ENCODE peak calls at places on chromosomes 5 and 9, in six cellular contexts. G is OCI-LY7, X is transverse colon, O is HFF-Myc, M is lower lobe of right lung, S is foreskin fibroblast. D is an unnamed sample.

GRCh38 chr9:86061972-86062739 is 37.2 kb downstream of the GOLM1 start:
- DNase-seq in O (no peak), G (no peak), M (no peak), X (peak), S (no peak), D (no peak)

GRCh38 chr9:70995511-70995910 is 125.9 kb downstream of the TRPM3 start:
- DNase-seq in S (no peak), G (no peak), O (no peak), M (no peak), X (no peak), D (no peak)

GRCh38 chr9:125549465-125550215 is 157.4 kb downstream of the MAPKAP1 start:
- DNase-seq in G (no peak), O (no peak), X (peak), S (peak), M (no peak), D (peak)

GRCh38 chr5:55636711-55637110 is 75.4 kb downstream of the SLC38A9 start:
- DNase-seq in O (no peak), G (no peak), M (no peak), X (peak), S (peak), D (peak)

GRCh38 chr5:167296680-167297079 is 994.8 kb upstream of the WWC1 start:
- DNase-seq in O (no peak), G (no peak), X (peak), M (no peak), S (no peak), D (no peak)

GRCh38 chr9:119487118-119487827 is 118.0 kb upstream of the BRINP1 start:
- DNase-seq in S (no peak), G (no peak), X (no peak), O (no peak), M (no peak), D (no peak)

GRCh38 chr5:78889759-78890158 is 95.4 kb downstream of the ARSB start:
- DNase-seq in S (peak), G (no peak), M (no peak), O (no peak), X (no peak), D (peak)

GRCh38 chr5:138372225-138372624 is 19.7 kb downstream of the KDM3B start:
- DNase-seq in O (no peak), M (no peak), S (no peak), X (no peak), G (no peak), D (no peak)

GRCh38 chr5:78598973-78599372 is 49.6 kb downstream of the LHFPL2 start:
- DNase-seq in X (no peak), M (no peak), O (no peak), S (no peak), G (no peak), D (no peak)

GRCh38 chr9:107592439-107592838 is 102.9 kb upstream of the KLF4 start:
- DNase-seq in M (no peak), X (no peak), S (no peak), O (no peak), G (no peak), D (no peak)

GRCh38 chr9:71518045-71518888 is 250.0 kb downstream of the CEMIP2 start:
- DNase-seq in G (no peak), S (no peak), M (no peak), O (peak), X (no peak), D (peak)

GRCh38 chr5:147504001-147504400 is 5.9 kb downstream of the DPYSL3 start:
- DNase-seq in G (no peak), M (no peak), S (peak), O (no peak), X (no peak), D (peak)

GRCh38 chr5:170843870-170844269 is 17.9 kb upstream of the RANBP17 start:
- DNase-seq in S (no peak), M (no peak), O (no peak), G (no peak), X (no peak), D (no peak)

GRCh38 chr5:161641444-161641843 is 44.1 kb upstream of the GABRA6 start:
- DNase-seq in S (no peak), O (no peak), G (no peak), M (no peak), X (no peak), D (no peak)
- H3K4me3 ChIP-seq in S (no peak), O (no peak), G (no peak), M (no peak), X (no peak), D (no peak)

GRCh38 chr9:14433293-14433818 is 119.4 kb upstream of the NFIB start:
- DNase-seq in S (no peak), G (no peak), X (no peak), O (no peak), M (no peak), D (peak)
- H3K4me3 ChIP-seq in S (no peak), G (no peak), X (no peak), O (no peak), M (peak), D (peak)

GRCh38 chr5:119275873-119276214 is 80.0 kb upstream of the TNFAIP8 start:
- DNase-seq in O (no peak), M (no peak), G (peak), X (peak), S (no peak), D (no peak)

GRCh38 chr5:119275146-119275872 is 80.5 kb upstream of the TNFAIP8 start:
- DNase-seq in G (no peak), X (no peak), O (no peak), M (no peak), S (no peak), D (peak)

GRCh38 chr5:119274024-119274766 is 81.6 kb upstream of the TNFAIP8 start:
- DNase-seq in O (no peak), X (peak), M (no peak), S (no peak), G (peak), D (no peak)

GRCh38 chr5:119273391-119273839 is 82.4 kb upstream of the TNFAIP8 start:
- DNase-seq in G (peak), M (peak), O (no peak), X (no peak), S (no peak), D (no peak)

GRCh38 chr5:119274767-119275130 is 81.1 kb upstream of the TNFAIP8 start:
- DNase-seq in S (peak), X (no peak), M (no peak), G (peak), O (no peak), D (peak)
- H3K4me3 ChIP-seq in S (no peak), X (no peak), M (no peak), G (peak), O (no peak), D (no peak)

DNA sequence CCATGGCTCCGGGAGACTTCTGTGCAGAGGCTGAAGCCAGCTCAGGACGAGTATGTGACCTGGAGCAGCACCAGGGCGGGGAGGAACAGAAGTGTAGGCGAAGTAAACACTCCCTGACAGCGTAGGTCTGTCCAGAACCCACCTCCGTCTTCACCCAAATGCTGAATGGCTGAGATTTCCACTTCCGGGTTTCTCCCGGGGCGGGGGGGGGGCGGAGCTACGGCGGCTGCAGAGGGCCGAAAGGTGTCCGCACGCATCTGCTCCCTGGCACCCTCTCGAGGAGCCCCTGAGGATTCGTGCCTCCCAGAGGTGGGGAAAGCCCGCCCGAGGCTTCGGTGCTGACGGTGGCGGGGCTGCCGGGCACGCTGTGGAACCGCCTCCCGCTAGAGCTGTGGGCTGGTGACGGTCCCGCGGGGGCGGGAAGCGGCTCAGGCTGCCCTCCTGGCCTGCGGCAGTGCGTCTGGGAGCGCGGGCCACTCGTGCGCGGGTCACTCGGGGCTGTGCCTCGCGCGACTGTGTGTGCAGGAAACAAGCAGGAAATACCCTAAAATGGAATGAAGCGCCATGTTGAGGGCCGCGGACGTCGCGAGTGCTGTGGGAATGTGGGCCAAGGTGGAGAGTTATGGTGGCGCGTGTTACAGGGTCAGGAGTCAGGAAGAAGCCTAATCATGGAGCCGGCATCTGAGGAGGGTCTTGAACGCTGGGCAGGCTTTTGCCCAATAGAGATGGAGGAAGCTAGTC is 1425.4 kb downstream of the FOXD4L5 start:
- DNase-seq in X (no peak), G (no peak), O (no peak), M (peak), S (peak), D (peak)
- H3K4me3 ChIP-seq in X (peak), G (no peak), O (peak), M (peak), S (no peak), D (no peak)

DNA sequence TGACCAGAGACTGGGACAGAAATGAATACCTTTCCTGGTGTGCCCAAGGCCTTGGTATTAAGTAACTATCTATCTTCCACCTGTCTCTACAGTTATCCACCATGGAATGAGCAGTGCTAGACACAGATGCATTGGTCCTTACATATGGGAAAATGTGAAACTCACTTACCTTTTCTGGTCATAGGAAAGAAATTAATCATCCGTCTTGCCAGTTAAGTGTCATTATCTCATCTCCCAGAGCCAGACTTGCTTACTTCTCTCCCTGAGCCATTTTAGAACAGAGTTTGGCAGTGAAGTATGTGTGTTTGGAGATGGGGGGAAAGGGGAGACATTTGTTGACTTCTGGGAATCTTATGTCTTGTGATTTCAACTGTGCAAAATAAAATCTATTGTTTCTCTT is 1211.0 kb upstream of the CDH6 start:
- DNase-seq in O (no peak), M (no peak), X (no peak), S (no peak), G (no peak), D (no peak)
- H3K4me3 ChIP-seq in O (no peak), M (no peak), X (no peak), S (no peak), G (no peak), D (no peak)

DNA sequence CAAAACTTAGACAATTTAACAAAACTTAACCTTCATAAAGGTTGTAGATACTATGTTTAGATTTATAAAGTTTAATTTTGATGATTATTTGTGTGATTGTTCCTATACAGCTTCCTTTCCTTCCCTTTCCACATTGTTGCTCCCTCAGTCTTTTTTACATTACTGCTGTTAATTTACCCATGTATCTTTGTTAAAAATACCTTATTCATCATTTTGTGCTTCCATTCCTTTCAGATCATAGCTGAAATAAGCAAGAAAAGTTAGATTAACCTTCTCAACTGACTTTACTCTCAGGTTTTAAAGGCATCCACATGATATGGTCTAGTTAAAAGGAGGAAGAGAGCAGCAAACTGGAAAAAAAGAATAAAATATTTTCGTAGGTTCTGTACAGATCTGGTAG is 2.0 kb downstream of the SMAD5 start:
- DNase-seq in X (no peak), M (no peak), S (no peak), G (no peak), O (no peak), D (no peak)
- H3K4me3 ChIP-seq in X (no peak), M (peak), S (peak), G (peak), O (peak), D (peak)

GRCh38 chr5:172805736-172806255 is 28.3 kb upstream of the ERGIC1 start:
- DNase-seq in X (no peak), S (no peak), O (no peak), M (no peak), G (no peak), D (no peak)

GRCh38 chr5:172807766-172808311 is 26.2 kb upstream of the ERGIC1 start:
- DNase-seq in M (no peak), S (no peak), O (no peak), X (no peak), G (no peak), D (no peak)

GRCh38 chr5:172809774-172810173 is 24.3 kb upstream of the ERGIC1 start:
- DNase-seq in S (no peak), G (no peak), X (no peak), O (no peak), M (no peak), D (no peak)

GRCh38 chr5:172805018-172805683 is 28.9 kb upstream of the ERGIC1 start:
- DNase-seq in G (no peak), X (no peak), O (no peak), S (no peak), M (no peak), D (no peak)

DNA sequence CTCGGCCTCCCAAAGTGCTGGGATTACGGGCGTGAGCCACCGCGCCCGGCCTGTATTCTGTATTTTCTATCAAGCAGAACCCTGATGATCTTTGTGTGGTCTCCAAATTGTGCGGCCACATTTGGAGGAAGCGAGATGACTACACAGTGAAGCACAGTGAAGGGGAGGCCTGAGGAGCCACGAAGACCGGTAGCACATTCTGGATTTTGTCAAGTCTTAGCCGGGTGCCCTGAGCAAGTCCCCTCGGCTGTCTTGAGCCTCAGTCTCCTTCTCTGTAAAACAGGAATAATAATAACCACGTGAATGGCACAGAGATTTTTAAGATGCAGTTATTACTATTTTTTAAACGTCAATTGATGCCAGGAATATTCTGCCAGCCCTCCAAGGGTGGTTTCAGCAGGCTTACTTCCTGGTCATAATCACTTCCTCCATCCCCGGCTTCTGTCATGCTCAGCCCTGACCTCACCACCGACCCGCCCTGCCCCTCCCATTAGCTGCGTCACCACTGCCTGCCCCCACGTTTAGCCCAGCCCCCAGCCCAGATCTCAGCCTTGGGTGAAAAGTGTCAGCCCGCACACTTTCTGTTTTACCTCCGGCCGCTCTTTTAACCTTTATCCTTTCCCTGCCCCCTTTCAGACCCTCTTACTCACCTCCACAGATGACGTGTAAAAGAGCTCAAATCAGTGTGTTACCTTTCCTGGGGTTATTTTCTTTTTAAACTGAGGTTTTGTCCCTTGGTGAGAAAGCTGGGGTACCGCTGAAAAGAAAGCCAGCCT is 27.0 kb upstream of the ERGIC1 start:
- DNase-seq in M (peak), G (peak), O (peak), S (peak), X (peak), D (peak)
- H3K4me3 ChIP-seq in M (peak), G (peak), O (no peak), S (no peak), X (peak), D (no peak)

DNA sequence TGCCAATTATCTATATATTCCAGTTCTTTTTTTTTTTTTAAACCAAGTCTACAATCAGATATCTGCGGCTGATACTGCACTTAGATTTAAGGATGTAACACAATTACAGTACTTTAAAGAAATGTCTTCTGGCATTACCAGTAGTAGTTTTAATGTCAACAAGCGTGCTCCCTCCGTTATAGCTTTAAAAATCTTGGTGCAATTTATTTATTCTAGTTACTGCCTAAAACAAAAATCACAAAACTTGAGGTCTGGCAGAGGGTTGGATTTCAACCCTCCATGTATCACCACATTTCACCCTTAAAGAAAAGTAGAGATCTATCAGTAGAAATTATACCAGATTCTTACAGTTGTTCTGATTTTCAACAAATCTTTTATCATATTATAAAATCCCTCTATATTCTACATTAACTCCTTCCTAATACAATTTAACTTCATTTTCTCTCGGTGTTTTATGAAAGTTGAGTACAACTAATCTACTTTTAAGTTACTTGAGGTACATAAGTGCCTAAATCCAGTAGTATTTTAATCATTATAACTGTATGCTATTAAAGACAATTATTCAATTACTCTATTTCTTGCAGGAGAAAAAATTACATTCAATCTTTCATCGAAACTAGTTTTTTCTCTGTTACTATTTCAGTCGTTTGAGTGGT is 2.0 kb upstream of the RICTOR start:
- DNase-seq in O (no peak), M (no peak), S (no peak), X (no peak), G (no peak), D (no peak)
- H3K4me3 ChIP-seq in O (no peak), M (no peak), S (no peak), X (no peak), G (no peak), D (no peak)

DNA sequence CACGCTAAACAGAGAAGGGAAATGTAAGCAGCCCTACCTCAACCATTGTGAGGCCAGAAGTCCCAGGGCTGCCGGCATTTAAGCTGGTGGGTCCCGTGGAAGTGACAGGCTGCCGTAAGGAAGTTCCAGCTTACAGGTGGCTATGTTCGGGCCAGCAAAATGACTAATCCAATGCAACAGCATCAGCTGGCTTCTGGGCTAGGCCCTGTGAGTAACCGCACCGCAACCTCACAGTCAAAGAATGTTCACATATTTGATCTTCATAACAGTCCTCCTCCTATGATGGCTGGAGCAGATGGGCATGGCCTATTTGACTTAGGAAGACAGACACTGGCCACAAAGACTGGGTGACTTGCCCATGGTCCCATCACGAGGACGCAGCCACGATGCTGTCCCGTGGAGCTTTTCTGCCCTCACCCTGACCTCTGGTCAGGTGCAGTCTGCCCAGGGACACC is 88.2 kb downstream of the LIFR start:
- DNase-seq in G (no peak), M (no peak), O (peak), X (no peak), S (peak), D (peak)
- H3K4me3 ChIP-seq in G (no peak), M (no peak), O (no peak), X (no peak), S (no peak), D (no peak)

GRCh38 chr9:114370985-114371335 is 16.8 kb downstream of the AKNA start:
- DNase-seq in S (no peak), G (no peak), M (no peak), O (no peak), X (no peak), D (no peak)
- H3K4me3 ChIP-seq in S (no peak), G (peak), M (no peak), O (no peak), X (no peak), D (no peak)